ENCODE peak calls at places on chromosomes 5 and 9, in six cellular contexts. V is Panc1, I is prostate gland, D is PC-3, P is SK-N-SH, W is DND-41. K is an unnamed sample. For H3K4me1, the result is how much of the 10 kb centered on the place peaks cover.

GRCh38 chr9:133115604-133116345 is 5.3 kb downstream of the RALGDS start:
- DNase-seq in W (no peak), V (no peak), D (no peak), P (no peak), I (no peak), K (peak)

GRCh38 chr5:40616791-40617190 is 62.9 kb upstream of the PTGER4 start:
- DNase-seq in W (no peak), V (no peak), I (no peak), P (no peak), D (no peak), K (no peak)

GRCh38 chr5:56450766-56451165 is 217.6 kb upstream of the ANKRD55 start:
- DNase-seq in W (no peak), V (no peak), D (no peak), P (no peak), I (peak), K (no peak)

GRCh38 chr5:124061663-124062062 is 549.7 kb downstream of the CSNK1G3 start:
- DNase-seq in V (no peak), D (peak), I (peak), W (no peak), P (no peak), K (no peak)

GRCh38 chr5:125058185-125058826 is 311.9 kb upstream of the ZNF608 start:
- DNase-seq in D (no peak), P (peak), W (no peak), V (no peak), I (no peak), K (no peak)

GRCh38 chr5:67140413-67140812 is 56.2 kb downstream of the CD180 start:
- DNase-seq in I (no peak), P (no peak), V (no peak), W (peak), D (no peak), K (no peak)

GRCh38 chr5:36688722-36689121 is 82.3 kb downstream of the SLC1A3 start:
- DNase-seq in V (no peak), I (no peak), D (peak), W (no peak), P (no peak), K (no peak)

GRCh38 chr5:170287532-170287931 is 10.0 kb downstream of the LCP2 start:
- DNase-seq in P (no peak), W (no peak), I (no peak), D (no peak), V (no peak), K (no peak)

GRCh38 chr9:16146661-16147060 is 593.8 kb downstream of the CCDC171 start:
- DNase-seq in I (no peak), D (no peak), P (no peak), W (no peak), V (no peak), K (no peak)

GRCh38 chr5:135133698-135134515 is 99.9 kb upstream of the PITX1 start:
- DNase-seq in W (no peak), I (no peak), P (no peak), V (no peak), D (no peak), K (no peak)

GRCh38 chr5:61019642-61020041 is 74.6 kb downstream of the NDUFAF2 start:
- DNase-seq in D (peak), P (no peak), W (no peak), V (no peak), I (no peak), K (no peak)

GRCh38 chr5:94276056-94276455 is 342.3 kb downstream of the KIAA0825 start:
- DNase-seq in W (no peak), P (no peak), V (no peak), I (no peak), D (peak), K (no peak)

GRCh38 chr5:64437496-64437895 is 68.3 kb upstream of the RGS7BP start:
- DNase-seq in W (no peak), D (no peak), P (no peak), I (no peak), V (no peak), K (no peak)

GRCh38 chr5:43420241-43420640 is 8.1 kb upstream of the CCL28 start:
- DNase-seq in V (no peak), P (no peak), I (no peak), W (no peak), D (no peak), K (no peak)

GRCh38 chr5:80763211-80763610 is 108.4 kb upstream of the DHFR start:
- DNase-seq in I (peak), P (no peak), D (no peak), V (no peak), W (no peak), K (no peak)

GRCh38 chr9:98825414-98825813 is 17.9 kb downstream of the GALNT12 start:
- DNase-seq in I (no peak), W (no peak), P (no peak), D (no peak), V (no peak), K (no peak)

GRCh38 chr5:55913396-55914140 is 62.4 kb downstream of the IL31RA start:
- DNase-seq in W (no peak), I (no peak), P (no peak), D (no peak), V (no peak), K (no peak)

GRCh38 chr9:69085523-69086283 is 50.2 kb downstream of the FXN start:
- DNase-seq in V (no peak), I (no peak), W (no peak), D (no peak), P (no peak), K (no peak)

GRCh38 chr9:128979111-128979510 is 31.6 kb downstream of the NUP188 start:
- DNase-seq in V (no peak), D (no peak), I (no peak), W (no peak), P (no peak), K (no peak)

GRCh38 chr5:138668981-138669380 is 84.2 kb upstream of the CTNNA1 start:
- DNase-seq in I (no peak), W (no peak), V (no peak), D (no peak), P (no peak), K (no peak)

GRCh38 chr5:89204766-89205165 is 321.8 kb upstream of the MEF2C start:
- DNase-seq in I (no peak), D (no peak), P (no peak), W (no peak), V (no peak), K (no peak)

GRCh38 chr5:171615201-171616001 is 170.2 kb upstream of the SMIM23 start:
- DNase-seq in W (no peak), I (no peak), P (peak), D (peak), V (no peak), K (peak)

GRCh38 chr9:91192379-91192775 is 169.3 kb downstream of the AUH start:
- DNase-seq in D (no peak), I (no peak), P (no peak), W (no peak), V (no peak), K (no peak)

GRCh38 chr9:91195372-91196012 is 166.2 kb downstream of the AUH start:
- DNase-seq in D (no peak), W (no peak), P (no peak), I (no peak), V (no peak), K (no peak)

GRCh38 chr9:91191443-91192378 is 170.0 kb downstream of the AUH start:
- DNase-seq in W (no peak), I (no peak), V (no peak), D (no peak), P (no peak), K (no peak)

GRCh38 chr9:91192785-91193657 is 168.7 kb downstream of the AUH start:
- DNase-seq in I (peak), P (peak), D (peak), V (peak), W (peak), K (peak)

GRCh38 chr9:91193658-91194391 is 167.9 kb downstream of the AUH start:
- DNase-seq in V (no peak), D (peak), P (peak), W (peak), I (peak), K (peak)
- TF ChIP-seq CTCF in V (no peak), D (no peak), P (no peak), W (no peak), I (peak), K (no peak)

DNA sequence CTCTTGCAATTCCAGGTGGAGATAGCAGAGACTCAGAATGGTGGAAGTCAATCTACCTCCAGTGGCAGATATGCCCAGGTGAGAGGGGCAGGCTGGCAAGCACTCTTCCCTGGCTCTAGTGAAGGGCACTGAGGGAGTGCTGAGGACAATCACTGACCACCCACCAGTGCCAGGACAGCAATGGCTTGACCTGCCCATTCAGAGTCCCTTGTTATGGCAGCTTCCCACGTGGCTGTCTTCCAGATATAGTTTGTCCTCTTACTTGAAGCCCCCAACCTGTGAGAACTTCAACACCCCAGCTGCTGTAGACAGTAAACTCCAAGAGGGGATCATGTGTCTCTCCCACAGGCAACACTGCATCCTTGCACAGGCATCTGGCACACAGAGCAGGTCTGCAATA is 104.7 kb downstream of the LHFPL2 start:
- DNase-seq in D (no peak), V (no peak), W (no peak), P (no peak), I (no peak), K (no peak)
- H3K4me1 ChIP-seq in D (under half), V (under half), W (under half), P (under half), I (under half), K (under half)

GRCh38 chr9:36150529-36151305 is 14.2 kb downstream of the GLIPR2 start:
- DNase-seq in V (no peak), D (no peak), P (no peak), I (no peak), W (no peak), K (no peak)
- TF ChIP-seq CTCF in V (no peak), D (no peak), P (no peak), I (no peak), W (no peak), K (no peak)

GRCh38 chr5:156476704-156477103 is 149.7 kb downstream of the SGCD start:
- DNase-seq in D (no peak), V (no peak), W (no peak), P (no peak), I (no peak), K (no peak)
- H3K4me1 ChIP-seq in D (under half), V (under half), W (under half), P (under half), I (under half), K (under half)

DNA sequence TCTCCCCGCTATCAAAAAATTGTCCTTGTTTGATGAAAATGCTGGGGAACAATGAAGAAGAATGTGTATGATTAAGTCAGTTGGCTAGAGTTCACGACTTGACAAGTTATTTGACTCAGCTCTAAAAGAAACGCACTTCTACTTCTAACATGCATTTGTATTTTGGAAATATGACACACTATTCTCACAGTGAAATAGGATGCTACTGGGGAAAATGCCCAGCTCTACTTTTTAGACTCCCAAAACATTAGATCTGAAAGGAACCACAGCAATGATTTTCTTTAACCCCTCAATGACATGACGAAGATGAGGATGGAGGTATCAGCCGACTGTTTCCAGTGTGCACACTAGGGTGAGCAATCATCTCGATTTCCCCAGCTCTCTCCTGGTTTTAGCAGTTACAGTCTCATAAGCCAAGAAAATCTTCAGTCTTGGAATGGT is 83.6 kb upstream of the PCSK1 start:
- DNase-seq in I (no peak), W (no peak), D (no peak), V (no peak), P (no peak), K (no peak)
- TF ChIP-seq CTCF in I (no peak), W (no peak), D (no peak), V (no peak), P (peak), K (no peak)

DNA sequence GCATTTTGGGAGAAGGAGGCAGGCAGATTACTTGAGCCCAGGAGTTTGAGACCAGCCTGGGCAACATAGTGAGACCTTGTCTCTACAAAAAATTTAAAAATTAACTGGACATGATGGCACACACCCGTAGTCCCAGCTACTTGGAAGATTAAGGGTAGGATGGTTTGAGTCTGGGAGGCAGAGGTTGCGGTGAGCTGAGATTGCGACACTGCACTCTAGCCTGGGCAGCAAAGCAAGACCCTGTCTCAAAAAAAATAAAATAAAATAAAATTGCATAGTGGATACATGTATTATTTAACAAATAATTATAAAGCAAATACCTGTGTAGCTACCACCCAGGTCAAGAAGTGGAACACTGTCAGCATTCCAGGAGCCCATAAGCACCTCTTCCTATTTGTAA is 90.1 kb downstream of the CDC42SE2 start:
- DNase-seq in I (no peak), P (no peak), W (no peak), D (no peak), V (no peak), K (no peak)
- H3K4me1 ChIP-seq in I (under half), P (under half), W (under half), D (under half), V (under half), K (under half)

GRCh38 chr9:38068616-38068865 is 486 bp downstream of the SHB start:
- DNase-seq in W (peak), D (peak), V (no peak), I (peak), P (peak), K (no peak)
- TF ChIP-seq CTCF in W (peak), D (no peak), V (peak), I (peak), P (no peak), K (peak)

GRCh38 chr9:37928552-37929430 is 24.9 kb upstream of the SLC25A51 start:
- DNase-seq in W (no peak), I (no peak), V (no peak), P (no peak), D (no peak), K (no peak)
- H3K4me1 ChIP-seq in W (under half), I (under half), V (under half), P (under half), D (under half), K (under half)

DNA sequence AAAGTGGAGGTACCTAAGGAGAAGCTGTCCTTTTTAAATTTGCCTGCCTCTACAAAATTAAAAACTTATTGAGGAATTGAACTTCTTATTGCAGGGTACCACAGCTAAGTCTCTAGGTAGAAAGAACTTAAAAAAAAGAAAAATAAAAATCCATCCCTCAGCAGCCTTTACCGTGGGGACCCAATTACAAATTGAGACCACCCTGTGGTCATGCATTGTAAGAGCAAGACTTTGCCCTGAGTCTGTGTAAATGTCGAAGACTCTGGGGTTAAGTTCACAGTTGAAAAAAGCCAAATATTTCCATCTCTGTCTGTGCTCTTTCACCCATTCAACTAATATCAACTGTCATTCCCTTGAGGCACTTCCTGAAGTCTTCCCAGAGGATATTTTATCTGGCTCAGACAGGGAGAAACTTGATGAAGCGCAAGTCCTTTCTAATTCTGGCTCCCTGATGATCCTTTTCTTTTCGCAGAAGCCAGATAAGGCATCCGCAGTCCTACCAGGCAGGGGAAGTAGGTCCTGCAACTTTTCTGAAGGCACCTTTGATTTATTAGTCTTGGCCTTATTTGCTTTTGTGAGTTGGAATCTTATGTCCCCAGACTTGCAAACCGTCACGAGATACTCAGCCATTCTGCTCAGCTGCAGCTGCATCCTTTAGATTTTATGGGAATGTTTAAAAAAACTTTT is 323.8 kb upstream of the WWC1 start:
- DNase-seq in D (no peak), W (no peak), I (no peak), P (no peak), V (no peak), K (no peak)
- TF ChIP-seq CTCF in D (no peak), W (no peak), I (no peak), P (no peak), V (no peak), K (no peak)

K was measured in upper lobe of right lung.